ENCODE peak calls at places on chromosomes 3 and 15, in five cellular contexts. I is heart right ventricle, R is heart left ventricle, P is stomach, S is left ventricle myocardium inferior. T is an unnamed sample.

GRCh38 chr3:8650583-8651416 is 6.2 kb upstream of the SSUH2 start:
- DNase-seq in P (peak), R (no peak), S (no peak), I (no peak), T (no peak)

GRCh38 chr15:101852356-101852755 is 40.4 kb downstream of the OR4F15 start:
- DNase-seq in S (no peak), R (no peak), I (no peak), P (no peak), T (no peak)

GRCh38 chr3:184688251-184688851 is 23.5 kb downstream of the MAGEF1 start:
- DNase-seq in P (no peak), R (no peak), I (no peak), S (no peak), T (peak)

GRCh38 chr3:64612082-64612860 is 75.5 kb downstream of the ADAMTS9 start:
- DNase-seq in R (peak), I (no peak), S (no peak), P (no peak), T (peak)

GRCh38 chr3:49554639-49555265 is 475 bp downstream of the BSN start:
- DNase-seq in P (peak), I (peak), S (peak), R (peak), T (peak)

GRCh38 chr3:184746131-184747120 is 34.6 kb upstream of the MAGEF1 start:
- DNase-seq in S (no peak), P (peak), R (no peak), I (no peak), T (no peak)

GRCh38 chr3:88452228-88452627 is 302.5 kb downstream of the C3orf38 start:
- DNase-seq in R (no peak), S (no peak), I (no peak), P (no peak), T (no peak)

GRCh38 chr3:46239301-46239938 is 2.8 kb upstream of the CCR3 start:
- DNase-seq in I (no peak), P (no peak), S (no peak), R (no peak), T (no peak)

GRCh38 chr3:191391873-191392808 is 61.8 kb upstream of the UTS2B start:
- DNase-seq in P (no peak), R (no peak), S (no peak), I (no peak), T (no peak)
- H3K27ac ChIP-seq in P (no peak), R (no peak), S (no peak), I (no peak), T (no peak)

DNA sequence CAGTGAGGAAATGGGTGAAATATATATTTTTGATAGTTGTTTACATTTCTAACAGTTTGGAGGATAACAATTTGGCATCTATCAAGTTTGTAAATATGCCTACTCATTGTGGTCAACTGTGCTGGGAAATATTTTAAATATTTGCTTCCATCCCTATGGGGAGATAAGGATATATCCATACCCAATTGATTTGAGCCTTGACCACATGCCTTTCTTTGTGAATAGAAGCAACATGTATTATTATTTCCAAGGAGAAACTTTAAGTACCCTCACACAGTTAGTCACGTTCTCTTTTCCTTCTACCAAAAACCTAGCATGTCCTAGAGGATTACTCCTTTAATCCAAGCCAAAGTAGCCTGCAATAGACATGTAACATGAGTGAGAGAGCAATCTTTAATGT is 245.4 kb upstream of the CBLB start:
- DNase-seq in S (no peak), P (no peak), R (no peak), I (no peak), T (peak)
- H3K4me3 ChIP-seq in S (no peak), P (no peak), R (no peak), I (no peak), T (no peak)

GRCh38 chr3:196273655-196274054 is 13.9 kb downstream of the PCYT1A start:
- DNase-seq in R (no peak), P (no peak), I (no peak), S (no peak), T (no peak)

GRCh38 chr3:196270499-196270898 is 17.0 kb downstream of the PCYT1A start:
- DNase-seq in S (no peak), R (no peak), I (no peak), P (no peak), T (no peak)

GRCh38 chr3:196272826-196273225 is 14.7 kb downstream of the PCYT1A start:
- DNase-seq in P (no peak), I (peak), S (peak), R (peak), T (no peak)

GRCh38 chr3:196263819-196264218 is 23.7 kb downstream of the PCYT1A start:
- DNase-seq in S (no peak), P (no peak), I (no peak), R (no peak), T (no peak)

GRCh38 chr3:196268270-196269163 is 19.0 kb downstream of the PCYT1A start:
- DNase-seq in I (no peak), P (no peak), R (peak), S (no peak), T (no peak)
- H3K27ac ChIP-seq in I (no peak), P (no peak), R (no peak), S (peak), T (no peak)

GRCh38 chr3:160278210-160278609 is 53.0 kb downstream of the C3orf80 start:
- DNase-seq in P (no peak), S (no peak), I (no peak), R (no peak), T (no peak)
- H3K4me3 ChIP-seq in P (no peak), S (no peak), I (no peak), R (no peak), T (no peak)